ENCODE peak calls at places on chromosome 16, in six cellular contexts. One of them, this sample, is unnamed.

GRCh38 chr16:85781685-85782370 is 17.5 kb downstream of the EMC8 start:
- DNase-seq in left ventricle myocardium inferior: peak; percentile 63
- DNase-seq in psoas muscle: peak; percentile 51
- DNase-seq in CD8-positive, alpha-beta T cell: no peak
- DNase-seq in vagina: no peak
- DNase-seq in pancreas: peak; percentile 85
- DNase-seq in this sample: no peak

GRCh38 chr16:50821586-50821985 is 79.7 kb downstream of the CYLD start:
- DNase-seq in left ventricle myocardium inferior: no peak
- DNase-seq in CD8-positive, alpha-beta T cell: no peak
- DNase-seq in psoas muscle: no peak
- DNase-seq in pancreas: no peak
- DNase-seq in vagina: peak; percentile 13
- DNase-seq in this sample: no peak

GRCh38 chr16:57600952-57601580 is 27.4 kb upstream of the ADGRG1 start:
- DNase-seq in CD8-positive, alpha-beta T cell: no peak
- DNase-seq in left ventricle myocardium inferior: no peak
- DNase-seq in vagina: peak; percentile 56
- DNase-seq in psoas muscle: no peak
- DNase-seq in pancreas: no peak
- DNase-seq in this sample: no peak

GRCh38 chr16:58499092-58499511 is 841 bp upstream of the NDRG4 start:
- DNase-seq in vagina: no peak
- DNase-seq in left ventricle myocardium inferior: no peak
- DNase-seq in psoas muscle: no peak
- DNase-seq in pancreas: no peak
- DNase-seq in CD8-positive, alpha-beta T cell: no peak
- DNase-seq in this sample: no peak

GRCh38 chr16:27703545-27703944 is 153.6 kb downstream of the KATNIP start:
- DNase-seq in CD8-positive, alpha-beta T cell: no peak
- DNase-seq in pancreas: no peak
- DNase-seq in vagina: no peak
- DNase-seq in psoas muscle: no peak
- DNase-seq in left ventricle myocardium inferior: no peak
- DNase-seq in this sample: no peak

GRCh38 chr16:89193021-89193575 is 7.2 kb downstream of the SLC22A31 start:
- DNase-seq in vagina: no peak
- DNase-seq in pancreas: peak; percentile 61
- DNase-seq in CD8-positive, alpha-beta T cell: no peak
- DNase-seq in left ventricle myocardium inferior: peak; percentile 29
- DNase-seq in psoas muscle: peak; percentile 48
- DNase-seq in this sample: no peak

GRCh38 chr16:30527635-30528178 is 1.3 kb upstream of the ZNF768 start:
- DNase-seq in pancreas: no peak
- DNase-seq in left ventricle myocardium inferior: no peak
- DNase-seq in CD8-positive, alpha-beta T cell: no peak
- DNase-seq in psoas muscle: no peak
- DNase-seq in vagina: no peak
- DNase-seq in this sample: no peak

GRCh38 chr16:85072947-85073346 is 39.3 kb downstream of the CIBAR2 start:
- DNase-seq in left ventricle myocardium inferior: peak; percentile 63
- DNase-seq in CD8-positive, alpha-beta T cell: no peak
- DNase-seq in vagina: no peak
- DNase-seq in psoas muscle: peak; percentile 72
- DNase-seq in pancreas: no peak
- DNase-seq in this sample: no peak

GRCh38 chr16:77961811-77962210 is 60.5 kb upstream of the CLEC3A start:
- DNase-seq in pancreas: no peak
- DNase-seq in left ventricle myocardium inferior: no peak
- DNase-seq in CD8-positive, alpha-beta T cell: no peak
- DNase-seq in psoas muscle: no peak
- DNase-seq in vagina: no peak
- DNase-seq in this sample: no peak

GRCh38 chr16:30539000-30539964 is 4.6 kb upstream of the ZNF747 start:
- DNase-seq in vagina: no peak
- DNase-seq in pancreas: no peak
- DNase-seq in CD8-positive, alpha-beta T cell: no peak
- DNase-seq in left ventricle myocardium inferior: peak; percentile 64
- DNase-seq in psoas muscle: no peak
- DNase-seq in this sample: no peak

GRCh38 chr16:66434619-66435430 is 7.7 kb downstream of the BEAN1 start:
- DNase-seq in CD8-positive, alpha-beta T cell: no peak
- DNase-seq in psoas muscle: no peak
- DNase-seq in vagina: no peak
- DNase-seq in pancreas: no peak
- DNase-seq in left ventricle myocardium inferior: no peak
- DNase-seq in this sample: no peak

GRCh38 chr16:53509906-53510703 is 7.1 kb upstream of the AKTIP start:
- DNase-seq in psoas muscle: peak; percentile 54
- DNase-seq in left ventricle myocardium inferior: peak; percentile 68
- DNase-seq in CD8-positive, alpha-beta T cell: peak; percentile 51
- DNase-seq in pancreas: peak; percentile 48
- DNase-seq in vagina: no peak
- DNase-seq in this sample: no peak

GRCh38 chr16:11797957-11798299 is 870 bp upstream of the ZC3H7A start:
- DNase-seq in psoas muscle: no peak
- DNase-seq in CD8-positive, alpha-beta T cell: no peak
- DNase-seq in vagina: no peak
- DNase-seq in pancreas: no peak
- DNase-seq in left ventricle myocardium inferior: no peak
- DNase-seq in this sample: no peak

GRCh38 chr16:66637806-66638205 is 33.3 kb downstream of the CMTM3 start:
- DNase-seq in CD8-positive, alpha-beta T cell: no peak
- DNase-seq in left ventricle myocardium inferior: no peak
- DNase-seq in pancreas: no peak
- DNase-seq in psoas muscle: no peak
- DNase-seq in vagina: no peak
- DNase-seq in this sample: no peak

GRCh38 chr16:27195941-27196595 is 7.3 kb upstream of the KDM8 start:
- DNase-seq in pancreas: no peak
- DNase-seq in vagina: no peak
- DNase-seq in left ventricle myocardium inferior: no peak
- DNase-seq in CD8-positive, alpha-beta T cell: peak; percentile 60
- DNase-seq in psoas muscle: no peak
- DNase-seq in this sample: no peak

GRCh38 chr16:56933266-56933619 is 1.3 kb downstream of the HERPUD1 start:
- DNase-seq in vagina: no peak
- DNase-seq in CD8-positive, alpha-beta T cell: no peak
- DNase-seq in pancreas: no peak
- DNase-seq in psoas muscle: no peak
- DNase-seq in left ventricle myocardium inferior: no peak
- DNase-seq in this sample: no peak

GRCh38 chr16:68347605-68348004 is 36.8 kb downstream of the PRMT7 start:
- DNase-seq in vagina: no peak
- DNase-seq in CD8-positive, alpha-beta T cell: no peak
- DNase-seq in pancreas: no peak
- DNase-seq in psoas muscle: no peak
- DNase-seq in left ventricle myocardium inferior: no peak
- DNase-seq in this sample: no peak

GRCh38 chr16:69500496-69500895 is 65.3 kb upstream of the NFAT5 start:
- DNase-seq in CD8-positive, alpha-beta T cell: no peak
- DNase-seq in left ventricle myocardium inferior: no peak
- DNase-seq in vagina: no peak
- DNase-seq in pancreas: no peak
- DNase-seq in psoas muscle: no peak
- DNase-seq in this sample: no peak

GRCh38 chr16:85123891-85124635 is 11.8 kb upstream of the CIBAR2 start:
- DNase-seq in pancreas: no peak
- DNase-seq in psoas muscle: peak; percentile 84
- DNase-seq in vagina: no peak
- DNase-seq in CD8-positive, alpha-beta T cell: no peak
- DNase-seq in left ventricle myocardium inferior: peak; percentile 58
- DNase-seq in this sample: no peak

GRCh38 chr16:27690604-27691003 is 140.7 kb downstream of the KATNIP start:
- DNase-seq in CD8-positive, alpha-beta T cell: no peak
- DNase-seq in psoas muscle: no peak
- DNase-seq in pancreas: no peak
- DNase-seq in left ventricle myocardium inferior: no peak
- DNase-seq in vagina: no peak
- DNase-seq in this sample: no peak

GRCh38 chr16:67936876-67937605 is 391 bp upstream of the PSMB10 start:
- DNase-seq in psoas muscle: no peak
- DNase-seq in pancreas: no peak
- DNase-seq in CD8-positive, alpha-beta T cell: peak; percentile 69
- DNase-seq in left ventricle myocardium inferior: no peak
- DNase-seq in vagina: no peak
- DNase-seq in this sample: no peak

GRCh38 chr16:29900102-29900887 is at the start of gene ASPHD1:
- DNase-seq in pancreas: peak; percentile 87
- DNase-seq in CD8-positive, alpha-beta T cell: no peak
- DNase-seq in left ventricle myocardium inferior: peak; percentile 71
- DNase-seq in vagina: no peak
- DNase-seq in psoas muscle: peak; percentile 70
- DNase-seq in this sample: peak; percentile 64

GRCh38 chr16:53498984-53499383 is 4.0 kb downstream of the AKTIP start:
- DNase-seq in CD8-positive, alpha-beta T cell: no peak
- DNase-seq in left ventricle myocardium inferior: no peak
- DNase-seq in vagina: no peak
- DNase-seq in psoas muscle: no peak
- DNase-seq in pancreas: no peak
- DNase-seq in this sample: no peak

GRCh38 chr16:2156025-2156848 is 655 bp downstream of the TRAF7 start:
- DNase-seq in vagina: no peak
- DNase-seq in psoas muscle: no peak
- DNase-seq in left ventricle myocardium inferior: no peak
- DNase-seq in CD8-positive, alpha-beta T cell: no peak
- DNase-seq in pancreas: no peak
- DNase-seq in this sample: no peak

GRCh38 chr16:2155091-2156024 is at the start of gene TRAF7:
- DNase-seq in left ventricle myocardium inferior: peak; percentile 98
- DNase-seq in vagina: peak; percentile 100
- DNase-seq in pancreas: peak; percentile 97
- DNase-seq in psoas muscle: peak; percentile 99
- DNase-seq in CD8-positive, alpha-beta T cell: peak; percentile 95
- DNase-seq in this sample: peak; percentile 100

GRCh38 chr16:2157480-2158261 is 2.1 kb downstream of the TRAF7 start:
- DNase-seq in vagina: no peak
- DNase-seq in pancreas: no peak
- DNase-seq in CD8-positive, alpha-beta T cell: no peak
- DNase-seq in left ventricle myocardium inferior: no peak
- DNase-seq in psoas muscle: no peak
- DNase-seq in this sample: no peak

GRCh38 chr16:2158262-2158638 is 2.7 kb downstream of the TRAF7 start:
- DNase-seq in CD8-positive, alpha-beta T cell: no peak
- DNase-seq in pancreas: no peak
- DNase-seq in vagina: no peak
- DNase-seq in psoas muscle: no peak
- DNase-seq in left ventricle myocardium inferior: no peak
- DNase-seq in this sample: no peak

GRCh38 chr16:2156849-2157224 is 1.3 kb downstream of the TRAF7 start:
- DNase-seq in CD8-positive, alpha-beta T cell: no peak
- DNase-seq in vagina: no peak
- DNase-seq in psoas muscle: no peak
- DNase-seq in left ventricle myocardium inferior: no peak
- DNase-seq in pancreas: no peak
- DNase-seq in this sample: no peak
- H3K4me3 ChIP-seq in CD8-positive, alpha-beta T cell: no peak overlapping the region
- H3K4me3 ChIP-seq in vagina: peak overlapping the region; percentile 69
- H3K4me3 ChIP-seq in psoas muscle: peak overlapping the region; percentile 80
- H3K4me3 ChIP-seq in left ventricle myocardium inferior: peak overlapping the region; percentile 83
- H3K4me3 ChIP-seq in pancreas: no peak overlapping the region
- H3K4me3 ChIP-seq in this sample: peak overlapping the region; percentile 76

GRCh38 chr16:14635394-14636145 is 2.8 kb downstream of the BFAR start:
- DNase-seq in left ventricle myocardium inferior: no peak
- DNase-seq in CD8-positive, alpha-beta T cell: no peak
- DNase-seq in psoas muscle: no peak
- DNase-seq in vagina: no peak
- DNase-seq in pancreas: no peak
- DNase-seq in this sample: no peak
- TF ChIP-seq CTCF in left ventricle myocardium inferior: no peak
- TF ChIP-seq CTCF in CD8-positive, alpha-beta T cell: no peak
- TF ChIP-seq CTCF in psoas muscle: no peak
- TF ChIP-seq CTCF in vagina: no peak
- TF ChIP-seq CTCF in pancreas: no peak
- TF ChIP-seq CTCF in this sample: no peak

GRCh38 chr16:264440-264951 is 11.2 kb downstream of the RGS11 start:
- DNase-seq in pancreas: peak; percentile 29
- DNase-seq in psoas muscle: no peak
- DNase-seq in CD8-positive, alpha-beta T cell: no peak
- DNase-seq in vagina: no peak
- DNase-seq in left ventricle myocardium inferior: no peak
- DNase-seq in this sample: no peak

GRCh38 chr16:262121-262745 is 13.5 kb downstream of the RGS11 start:
- DNase-seq in CD8-positive, alpha-beta T cell: no peak
- DNase-seq in vagina: no peak
- DNase-seq in left ventricle myocardium inferior: no peak
- DNase-seq in pancreas: peak; percentile 33
- DNase-seq in psoas muscle: no peak
- DNase-seq in this sample: no peak

GRCh38 chr16:263944-264343 is 11.8 kb downstream of the RGS11 start:
- DNase-seq in psoas muscle: no peak
- DNase-seq in left ventricle myocardium inferior: no peak
- DNase-seq in pancreas: peak; percentile 25
- DNase-seq in CD8-positive, alpha-beta T cell: no peak
- DNase-seq in vagina: no peak
- DNase-seq in this sample: no peak

GRCh38 chr16:265002-265529 is 10.7 kb downstream of the RGS11 start:
- DNase-seq in psoas muscle: no peak
- DNase-seq in CD8-positive, alpha-beta T cell: no peak
- DNase-seq in pancreas: peak; percentile 26
- DNase-seq in left ventricle myocardium inferior: no peak
- DNase-seq in vagina: no peak
- DNase-seq in this sample: no peak

GRCh38 chr16:263182-263774 is 12.5 kb downstream of the RGS11 start:
- DNase-seq in CD8-positive, alpha-beta T cell: no peak
- DNase-seq in psoas muscle: no peak
- DNase-seq in pancreas: peak; percentile 30
- DNase-seq in left ventricle myocardium inferior: no peak
- DNase-seq in vagina: no peak
- DNase-seq in this sample: no peak
- H3K36me3 ChIP-seq in CD8-positive, alpha-beta T cell: peaks cover 20% of the 10 kb centered on the region
- H3K36me3 ChIP-seq in psoas muscle: peaks cover 76% of the 10 kb centered on the region
- H3K36me3 ChIP-seq in pancreas: peaks cover 51% of the 10 kb centered on the region
- H3K36me3 ChIP-seq in left ventricle myocardium inferior: peaks cover 67% of the 10 kb centered on the region
- H3K36me3 ChIP-seq in vagina: no peaks in the 10 kb centered on the region
- H3K36me3 ChIP-seq in this sample: no peaks in the 10 kb centered on the region

GRCh38 chr16:71389330-71389729 is 30.8 kb downstream of the CALB2 start:
- DNase-seq in left ventricle myocardium inferior: no peak
- DNase-seq in psoas muscle: no peak
- DNase-seq in pancreas: no peak
- DNase-seq in CD8-positive, alpha-beta T cell: no peak
- DNase-seq in vagina: no peak
- DNase-seq in this sample: no peak
- H3K4me3 ChIP-seq in left ventricle myocardium inferior: no peak overlapping the region
- H3K4me3 ChIP-seq in psoas muscle: no peak overlapping the region
- H3K4me3 ChIP-seq in pancreas: no peak overlapping the region
- H3K4me3 ChIP-seq in CD8-positive, alpha-beta T cell: no peak overlapping the region
- H3K4me3 ChIP-seq in vagina: no peak overlapping the region
- H3K4me3 ChIP-seq in this sample: no peak overlapping the region

DNA sequence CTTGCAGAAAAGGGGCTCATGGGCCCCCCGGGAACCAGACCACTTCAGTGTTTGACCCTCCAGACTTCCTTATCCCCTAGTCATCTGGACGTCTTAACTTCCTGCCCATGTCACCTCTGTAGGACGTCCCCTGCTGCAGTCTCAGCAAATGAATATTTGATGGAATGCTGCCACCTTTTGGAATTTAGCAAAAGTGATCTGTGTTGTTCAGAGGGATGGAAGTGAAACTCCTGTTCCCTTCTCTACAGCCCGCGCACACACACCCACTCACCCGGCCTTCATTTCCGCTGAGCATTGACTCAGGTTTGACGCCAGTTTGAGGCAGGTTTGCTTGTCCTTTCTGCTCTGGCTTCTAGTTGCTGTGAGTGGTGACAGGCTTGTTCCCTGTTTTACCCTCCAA is 507.2 kb upstream of the EEF2KMT start:
- DNase-seq in pancreas: no peak
- DNase-seq in CD8-positive, alpha-beta T cell: no peak
- DNase-seq in left ventricle myocardium inferior: no peak
- DNase-seq in vagina: no peak
- DNase-seq in psoas muscle: no peak
- DNase-seq in this sample: no peak
- TF ChIP-seq CTCF in pancreas: no peak
- TF ChIP-seq CTCF in CD8-positive, alpha-beta T cell: no peak
- TF ChIP-seq CTCF in left ventricle myocardium inferior: no peak
- TF ChIP-seq CTCF in vagina: no peak
- TF ChIP-seq CTCF in psoas muscle: no peak
- TF ChIP-seq CTCF in this sample: no peak